ENCODE peak calls at places on chromosomes 4 and X, in nine cellular contexts. One of them, this sample, is unnamed.

GRCh38 chrX:2502668-2503519 is 2.1 kb upstream of the DHRSX start:
- DNase-seq in ELF-1: no peak
- DNase-seq in foreskin fibroblast: no peak
- DNase-seq in posterior cingulate gyrus: no peak
- DNase-seq in OCI-LY7: no peak
- DNase-seq in A549: peak; percentile 25
- DNase-seq in stimulated activated CD4-positive, alpha-beta T cell treated with anti-CD3 and anti-CD28 coated beads, Interleukin-2, amount 100 ng/mL, for 48 hours: no peak
- DNase-seq in Right ventricle myocardium inferior: no peak
- DNase-seq in activated CD8-positive, alpha-beta memory T cell treated with anti-CD3 and anti-CD28 coated beads for 1 hour: no peak
- DNase-seq in this sample: no peak

GRCh38 chr4:99536148-99536728 is 25.4 kb downstream of the C4orf17 start:
- DNase-seq in A549: no peak
- DNase-seq in posterior cingulate gyrus: no peak
- DNase-seq in Right ventricle myocardium inferior: peak; percentile 49
- DNase-seq in foreskin fibroblast: no peak
- DNase-seq in OCI-LY7: no peak
- DNase-seq in ELF-1: no peak
- DNase-seq in stimulated activated CD4-positive, alpha-beta T cell treated with anti-CD3 and anti-CD28 coated beads, Interleukin-2, amount 100 ng/mL, for 48 hours: no peak
- DNase-seq in activated CD8-positive, alpha-beta memory T cell treated with anti-CD3 and anti-CD28 coated beads for 1 hour: no peak
- DNase-seq in this sample: no peak

GRCh38 chr4:173370130-173370476 is 651 bp upstream of the SAP30 start:
- DNase-seq in posterior cingulate gyrus: no peak
- DNase-seq in stimulated activated CD4-positive, alpha-beta T cell treated with anti-CD3 and anti-CD28 coated beads, Interleukin-2, amount 100 ng/mL, for 48 hours: no peak
- DNase-seq in A549: peak; percentile 18
- DNase-seq in OCI-LY7: peak; percentile 77
- DNase-seq in Right ventricle myocardium inferior: peak; percentile 81
- DNase-seq in activated CD8-positive, alpha-beta memory T cell treated with anti-CD3 and anti-CD28 coated beads for 1 hour: peak; percentile 38
- DNase-seq in ELF-1: no peak
- DNase-seq in foreskin fibroblast: no peak
- DNase-seq in this sample: no peak

GRCh38 chr4:41653523-41653922 is 95.0 kb downstream of the PHOX2B start:
- DNase-seq in ELF-1: no peak
- DNase-seq in posterior cingulate gyrus: no peak
- DNase-seq in foreskin fibroblast: no peak
- DNase-seq in OCI-LY7: no peak
- DNase-seq in Right ventricle myocardium inferior: no peak
- DNase-seq in A549: no peak
- DNase-seq in activated CD8-positive, alpha-beta memory T cell treated with anti-CD3 and anti-CD28 coated beads for 1 hour: no peak
- DNase-seq in stimulated activated CD4-positive, alpha-beta T cell treated with anti-CD3 and anti-CD28 coated beads, Interleukin-2, amount 100 ng/mL, for 48 hours: no peak
- DNase-seq in this sample: no peak

GRCh38 chr4:95255396-95256107 is 293.2 kb downstream of the UNC5C start:
- DNase-seq in Right ventricle myocardium inferior: no peak
- DNase-seq in A549: no peak
- DNase-seq in foreskin fibroblast: no peak
- DNase-seq in activated CD8-positive, alpha-beta memory T cell treated with anti-CD3 and anti-CD28 coated beads for 1 hour: no peak
- DNase-seq in posterior cingulate gyrus: no peak
- DNase-seq in stimulated activated CD4-positive, alpha-beta T cell treated with anti-CD3 and anti-CD28 coated beads, Interleukin-2, amount 100 ng/mL, for 48 hours: no peak
- DNase-seq in ELF-1: no peak
- DNase-seq in OCI-LY7: no peak
- DNase-seq in this sample: no peak

GRCh38 chrX:27186671-27187070 is 276.5 kb downstream of the PPP4R3C start:
- DNase-seq in stimulated activated CD4-positive, alpha-beta T cell treated with anti-CD3 and anti-CD28 coated beads, Interleukin-2, amount 100 ng/mL, for 48 hours: peak; percentile 0
- DNase-seq in posterior cingulate gyrus: peak; percentile 2
- DNase-seq in ELF-1: peak; percentile 56
- DNase-seq in foreskin fibroblast: peak; percentile 0
- DNase-seq in Right ventricle myocardium inferior: no peak
- DNase-seq in A549: no peak
- DNase-seq in activated CD8-positive, alpha-beta memory T cell treated with anti-CD3 and anti-CD28 coated beads for 1 hour: no peak
- DNase-seq in OCI-LY7: peak; percentile 30
- DNase-seq in this sample: no peak

GRCh38 chr4:123898941-123899666 is 502.5 kb downstream of the SPRY1 start:
- DNase-seq in OCI-LY7: no peak
- DNase-seq in posterior cingulate gyrus: no peak
- DNase-seq in ELF-1: no peak
- DNase-seq in Right ventricle myocardium inferior: no peak
- DNase-seq in activated CD8-positive, alpha-beta memory T cell treated with anti-CD3 and anti-CD28 coated beads for 1 hour: no peak
- DNase-seq in stimulated activated CD4-positive, alpha-beta T cell treated with anti-CD3 and anti-CD28 coated beads, Interleukin-2, amount 100 ng/mL, for 48 hours: no peak
- DNase-seq in foreskin fibroblast: no peak
- DNase-seq in A549: no peak
- DNase-seq in this sample: no peak

GRCh38 chrX:627510-627964 is 3.1 kb upstream of the SHOX start:
- DNase-seq in OCI-LY7: no peak
- DNase-seq in Right ventricle myocardium inferior: no peak
- DNase-seq in A549: no peak
- DNase-seq in posterior cingulate gyrus: no peak
- DNase-seq in activated CD8-positive, alpha-beta memory T cell treated with anti-CD3 and anti-CD28 coated beads for 1 hour: no peak
- DNase-seq in stimulated activated CD4-positive, alpha-beta T cell treated with anti-CD3 and anti-CD28 coated beads, Interleukin-2, amount 100 ng/mL, for 48 hours: no peak
- DNase-seq in ELF-1: no peak
- DNase-seq in foreskin fibroblast: no peak
- DNase-seq in this sample: no peak

GRCh38 chr4:10639100-10639499 is 45.5 kb downstream of the CLNK start:
- DNase-seq in A549: no peak
- DNase-seq in stimulated activated CD4-positive, alpha-beta T cell treated with anti-CD3 and anti-CD28 coated beads, Interleukin-2, amount 100 ng/mL, for 48 hours: no peak
- DNase-seq in ELF-1: peak; percentile 37
- DNase-seq in foreskin fibroblast: peak; percentile 32
- DNase-seq in activated CD8-positive, alpha-beta memory T cell treated with anti-CD3 and anti-CD28 coated beads for 1 hour: no peak
- DNase-seq in Right ventricle myocardium inferior: no peak
- DNase-seq in OCI-LY7: no peak
- DNase-seq in posterior cingulate gyrus: no peak
- DNase-seq in this sample: no peak

GRCh38 chrX:37378830-37379229 is 29.7 kb downstream of the PRRG1 start:
- DNase-seq in foreskin fibroblast: no peak
- DNase-seq in A549: no peak
- DNase-seq in OCI-LY7: no peak
- DNase-seq in stimulated activated CD4-positive, alpha-beta T cell treated with anti-CD3 and anti-CD28 coated beads, Interleukin-2, amount 100 ng/mL, for 48 hours: no peak
- DNase-seq in activated CD8-positive, alpha-beta memory T cell treated with anti-CD3 and anti-CD28 coated beads for 1 hour: no peak
- DNase-seq in Right ventricle myocardium inferior: no peak
- DNase-seq in posterior cingulate gyrus: no peak
- DNase-seq in ELF-1: no peak
- DNase-seq in this sample: no peak

GRCh38 chr4:3371581-3372001 is 70.2 kb upstream of the HGFAC start:
- DNase-seq in Right ventricle myocardium inferior: no peak
- DNase-seq in stimulated activated CD4-positive, alpha-beta T cell treated with anti-CD3 and anti-CD28 coated beads, Interleukin-2, amount 100 ng/mL, for 48 hours: no peak
- DNase-seq in A549: no peak
- DNase-seq in posterior cingulate gyrus: no peak
- DNase-seq in OCI-LY7: no peak
- DNase-seq in ELF-1: peak; percentile 45
- DNase-seq in activated CD8-positive, alpha-beta memory T cell treated with anti-CD3 and anti-CD28 coated beads for 1 hour: no peak
- DNase-seq in foreskin fibroblast: no peak
- DNase-seq in this sample: no peak

GRCh38 chr4:42234817-42235216 is 82.4 kb upstream of the BEND4 start:
- DNase-seq in posterior cingulate gyrus: no peak
- DNase-seq in ELF-1: no peak
- DNase-seq in foreskin fibroblast: no peak
- DNase-seq in activated CD8-positive, alpha-beta memory T cell treated with anti-CD3 and anti-CD28 coated beads for 1 hour: no peak
- DNase-seq in OCI-LY7: no peak
- DNase-seq in A549: no peak
- DNase-seq in stimulated activated CD4-positive, alpha-beta T cell treated with anti-CD3 and anti-CD28 coated beads, Interleukin-2, amount 100 ng/mL, for 48 hours: no peak
- DNase-seq in Right ventricle myocardium inferior: no peak
- DNase-seq in this sample: no peak